ENCODE peak calls at places on chromosome 18, in eight cellular contexts. Q is BJ, R is astrocyte of the spinal cord, O is cardiac muscle cell, I is colonic mucosa, S is A549, M is OCI-LY7, B is PC-9. H is an unnamed sample.

GRCh38 chr18:61655630-61656029 is 237.2 kb downstream of the RNF152 start:
- DNase-seq in Q (no peak), R (no peak), O (no peak), I (no peak), S (no peak), M (no peak), B (no peak), H (no peak)

GRCh38 chr18:48956378-48956777 is 5.6 kb upstream of the SMAD7 start:
- DNase-seq in Q (peak), R (no peak), O (peak), I (no peak), S (no peak), M (no peak), B (peak), H (no peak)

GRCh38 chr18:55863876-55864275 is 275.9 kb upstream of the TCF4 start:
- DNase-seq in Q (peak), R (no peak), O (peak), I (no peak), S (no peak), M (no peak), B (no peak), H (no peak)

GRCh38 chr18:78448106-78448505 is 531.5 kb upstream of the SALL3 start:
- DNase-seq in Q (no peak), R (no peak), O (no peak), I (no peak), S (no peak), M (peak), B (no peak), H (no peak)

GRCh38 chr18:64566461-64566860 is 417.6 kb upstream of the LINC00305 start:
- DNase-seq in Q (no peak), R (no peak), O (no peak), I (no peak), S (no peak), M (no peak), B (no peak), H (no peak)

GRCh38 chr18:78875268-78875997 is 104.2 kb upstream of the SALL3 start:
- DNase-seq in Q (no peak), R (no peak), O (peak), I (peak), S (no peak), M (peak), B (no peak), H (no peak)

GRCh38 chr18:72762505-72763122 is 105.2 kb downstream of the NETO1 start:
- DNase-seq in Q (no peak), R (peak), O (peak), I (no peak), S (peak), M (peak), B (peak), H (peak)

GRCh38 chr18:79200546-79201268 is 131.5 kb downstream of the ATP9B start:
- DNase-seq in Q (no peak), R (no peak), O (peak), I (peak), S (no peak), M (peak), B (no peak), H (no peak)

GRCh38 chr18:23487738-23488625 is 15.3 kb upstream of the RMC1 start:
- DNase-seq in Q (no peak), R (peak), O (peak), I (peak), S (no peak), M (peak), B (no peak), H (peak)

GRCh38 chr18:34990571-34990970 is 50.6 kb upstream of the MAPRE2 start:
- DNase-seq in Q (no peak), R (peak), O (peak), I (no peak), S (no peak), M (no peak), B (no peak), H (no peak)

GRCh38 chr18:21270453-21270852 is 28.4 kb downstream of the GREB1L start:
- DNase-seq in Q (no peak), R (peak), O (peak), I (no peak), S (no peak), M (no peak), B (no peak), H (no peak)

GRCh38 chr18:58896268-58896667 is 31.6 kb downstream of the ZNF532 start:
- DNase-seq in Q (no peak), R (no peak), O (no peak), I (no peak), S (no peak), M (peak), B (no peak), H (peak)

GRCh38 chr18:63848159-63848558 is 39.3 kb upstream of the SERPINB2 start:
- DNase-seq in Q (no peak), R (peak), O (peak), I (no peak), S (peak), M (peak), B (peak), H (no peak)

GRCh38 chr18:39660141-39660540 is 2094.5 kb upstream of the CELF4 start:
- DNase-seq in Q (no peak), R (peak), O (peak), I (no peak), S (no peak), M (no peak), B (no peak), H (no peak)

GRCh38 chr18:48166971-48167370 is 236.5 kb upstream of the SMAD2 start:
- DNase-seq in Q (no peak), R (no peak), O (no peak), I (peak), S (no peak), M (no peak), B (no peak), H (no peak)

GRCh38 chr18:69980509-69980908 is 32.8 kb upstream of the CD226 start:
- DNase-seq in Q (no peak), R (no peak), O (no peak), I (no peak), S (no peak), M (no peak), B (no peak), H (no peak)

GRCh38 chr18:48894799-48895346 is 55.9 kb downstream of the SMAD7 start:
- DNase-seq in Q (no peak), R (no peak), O (peak), I (no peak), S (no peak), M (no peak), B (no peak), H (no peak)

GRCh38 chr18:78716581-78716980 is 263.0 kb upstream of the SALL3 start:
- DNase-seq in Q (no peak), R (no peak), O (no peak), I (no peak), S (no peak), M (no peak), B (no peak), H (no peak)

GRCh38 chr18:54382076-54382475 is 24.4 kb downstream of the C18orf54 start:
- DNase-seq in Q (no peak), R (no peak), O (no peak), I (no peak), S (no peak), M (no peak), B (no peak), H (no peak)

GRCh38 chr18:79575891-79576685 is 103.5 kb upstream of the CTDP1 start:
- DNase-seq in Q (peak), R (peak), O (peak), I (no peak), S (no peak), M (no peak), B (no peak), H (no peak)

GRCh38 chr18:40407913-40408312 is 1547.1 kb upstream of the PIK3C3 start:
- DNase-seq in Q (no peak), R (peak), O (peak), I (no peak), S (no peak), M (no peak), B (no peak), H (no peak)

GRCh38 chr18:47795448-47795843 is 135.0 kb downstream of the SMAD2 start:
- DNase-seq in Q (no peak), R (peak), O (peak), I (no peak), S (no peak), M (no peak), B (no peak), H (no peak)

GRCh38 chr18:24429188-24429587 is 2.7 kb downstream of the IMPACT start:
- DNase-seq in Q (no peak), R (no peak), O (no peak), I (no peak), S (no peak), M (no peak), B (no peak), H (no peak)

GRCh38 chr18:48792611-48793368 is 158.0 kb downstream of the SMAD7 start:
- DNase-seq in Q (no peak), R (no peak), O (no peak), I (no peak), S (no peak), M (no peak), B (no peak), H (no peak)

GRCh38 chr18:62585274-62586147 is 62.7 kb downstream of the ZCCHC2 start:
- DNase-seq in Q (no peak), R (no peak), O (no peak), I (no peak), S (no peak), M (no peak), B (peak), H (no peak)

GRCh38 chr18:48913723-48914122 is 37.0 kb downstream of the SMAD7 start:
- DNase-seq in Q (no peak), R (no peak), O (no peak), I (peak), S (no peak), M (no peak), B (no peak), H (no peak)

GRCh38 chr18:76619342-76620315 is 124.6 kb upstream of the ZNF516 start:
- DNase-seq in Q (no peak), R (peak), O (peak), I (peak), S (no peak), M (no peak), B (no peak), H (no peak)

GRCh38 chr18:45417392-45417791 is 197.9 kb upstream of the SLC14A2 start:
- DNase-seq in Q (no peak), R (no peak), O (no peak), I (no peak), S (no peak), M (no peak), B (no peak), H (no peak)

GRCh38 chr18:62545098-62545497 is 22.3 kb downstream of the ZCCHC2 start:
- DNase-seq in Q (no peak), R (no peak), O (no peak), I (no peak), S (no peak), M (no peak), B (no peak), H (no peak)

GRCh38 chr18:55485666-55486065 is 102.3 kb downstream of the TCF4 start:
- DNase-seq in Q (peak), R (peak), O (peak), I (no peak), S (no peak), M (no peak), B (no peak), H (no peak)

GRCh38 chr18:65737346-65737745 is 13.5 kb upstream of the CDH7 start:
- DNase-seq in Q (no peak), R (peak), O (no peak), I (no peak), S (no peak), M (no peak), B (no peak), H (no peak)

GRCh38 chr18:41977233-41977632 is 22.2 kb downstream of the PIK3C3 start:
- DNase-seq in Q (no peak), R (no peak), O (no peak), I (no peak), S (no peak), M (no peak), B (no peak), H (no peak)

GRCh38 chr18:69838620-69839411 is 108.9 kb downstream of the CD226 start:
- DNase-seq in Q (no peak), R (no peak), O (no peak), I (no peak), S (peak), M (peak), B (peak), H (peak)

GRCh38 chr18:39862341-39862740 is 2092.7 kb upstream of the PIK3C3 start:
- DNase-seq in Q (no peak), R (no peak), O (no peak), I (no peak), S (no peak), M (no peak), B (no peak), H (no peak)

GRCh38 chr18:9992300-9992987 is 78.6 kb downstream of the VAPA start:
- DNase-seq in Q (no peak), R (no peak), O (peak), I (peak), S (no peak), M (no peak), B (no peak), H (no peak)

GRCh38 chr18:58578321-58578720 is 50.6 kb downstream of the ALPK2 start:
- DNase-seq in Q (no peak), R (peak), O (peak), I (no peak), S (no peak), M (no peak), B (no peak), H (no peak)

GRCh38 chr18:58277457-58277739 is 233.4 kb downstream of the NEDD4L start:
- DNase-seq in Q (no peak), R (no peak), O (no peak), I (no peak), S (no peak), M (no peak), B (no peak), H (no peak)

GRCh38 chr18:60755134-60755533 is 382.6 kb upstream of the MC4R start:
- DNase-seq in Q (no peak), R (no peak), O (no peak), I (no peak), S (no peak), M (no peak), B (no peak), H (no peak)

GRCh38 chr18:62281684-62282083 is 43.4 kb upstream of the TNFRSF11A start:
- DNase-seq in Q (peak), R (peak), O (peak), I (no peak), S (no peak), M (no peak), B (peak), H (no peak)

GRCh38 chr18:50281295-50281971 is at the start of gene MBD1:
- DNase-seq in Q (peak), R (peak), O (peak), I (peak), S (peak), M (peak), B (peak), H (peak)

GRCh38 chr18:50277935-50278334 is 3.4 kb downstream of the MBD1 start:
- DNase-seq in Q (no peak), R (peak), O (peak), I (no peak), S (no peak), M (no peak), B (no peak), H (no peak)

GRCh38 chr18:50280707-50281294 is 522 bp downstream of the MBD1 start:
- DNase-seq in Q (no peak), R (no peak), O (no peak), I (no peak), S (no peak), M (no peak), B (no peak), H (no peak)

GRCh38 chr18:50281972-50282520 is 723 bp upstream of the MBD1 start:
- DNase-seq in Q (no peak), R (no peak), O (no peak), I (no peak), S (no peak), M (no peak), B (no peak), H (no peak)

GRCh38 chr18:50279752-50280151 is 1.6 kb downstream of the MBD1 start:
- DNase-seq in Q (no peak), R (no peak), O (no peak), I (no peak), S (no peak), M (no peak), B (no peak), H (no peak)
- H3K4me3 ChIP-seq in Q (peak), R (no peak), O (peak), I (no peak), S (no peak), M (peak), B (peak), H (peak)

DNA sequence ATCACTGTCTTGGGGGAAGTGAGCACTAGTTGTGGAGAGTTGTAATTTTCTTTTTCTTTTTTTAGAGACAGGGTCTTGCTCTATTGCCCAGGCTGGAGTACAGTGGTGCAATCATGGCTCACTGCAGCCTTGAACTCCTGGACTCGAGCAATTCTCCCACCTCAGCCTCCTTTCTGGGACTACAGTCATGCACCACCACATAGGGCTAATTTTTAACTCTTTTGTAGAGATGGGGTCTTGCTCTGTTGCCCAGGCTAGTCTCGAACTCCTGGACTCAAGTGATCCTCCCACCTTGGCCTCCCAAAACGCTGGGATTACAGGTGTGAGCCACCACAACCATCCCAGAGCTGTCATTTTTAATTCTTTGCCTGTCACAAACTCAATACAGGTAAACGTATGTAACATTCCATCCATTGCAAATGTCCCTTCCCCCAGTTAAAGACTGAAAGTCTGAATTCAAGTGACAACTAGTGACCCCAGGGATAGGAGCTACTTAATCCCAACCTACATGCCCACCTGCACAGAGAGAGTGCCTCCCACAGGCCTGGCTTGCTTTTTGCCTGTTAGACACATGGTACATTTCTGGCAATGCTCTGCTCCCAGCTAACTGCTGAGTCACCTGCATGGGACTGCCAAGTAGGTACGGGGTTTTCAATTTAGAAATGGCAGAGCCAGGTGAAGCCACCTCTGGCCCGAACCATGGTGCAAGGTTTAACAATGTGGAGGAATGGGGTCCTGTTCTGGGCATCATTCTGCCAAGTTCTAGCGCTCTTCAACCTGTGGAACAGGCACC is 60.6 kb downstream of the CYB5A start:
- DNase-seq in Q (no peak), R (no peak), O (no peak), I (no peak), S (no peak), M (no peak), B (peak), H (no peak)
- TF ChIP-seq CTCF in Q (no peak), R (no peak), O (no peak), I (no peak), S (no peak), M (no peak), B (no peak), H (no peak)

GRCh38 chr18:37930640-37931039 is 365.0 kb upstream of the CELF4 start:
- DNase-seq in Q (no peak), R (no peak), O (no peak), I (no peak), S (no peak), M (no peak), B (no peak), H (no peak)

GRCh38 chr18:37937287-37937686 is 371.7 kb upstream of the CELF4 start:
- DNase-seq in Q (no peak), R (no peak), O (no peak), I (no peak), S (no peak), M (no peak), B (no peak), H (no peak)

GRCh38 chr18:37935086-37935485 is 369.5 kb upstream of the CELF4 start:
- DNase-seq in Q (no peak), R (no peak), O (no peak), I (no peak), S (no peak), M (no peak), B (no peak), H (no peak)
- H3K4me3 ChIP-seq in Q (no peak), R (no peak), O (no peak), I (no peak), S (no peak), M (no peak), B (no peak), H (no peak)

DNA sequence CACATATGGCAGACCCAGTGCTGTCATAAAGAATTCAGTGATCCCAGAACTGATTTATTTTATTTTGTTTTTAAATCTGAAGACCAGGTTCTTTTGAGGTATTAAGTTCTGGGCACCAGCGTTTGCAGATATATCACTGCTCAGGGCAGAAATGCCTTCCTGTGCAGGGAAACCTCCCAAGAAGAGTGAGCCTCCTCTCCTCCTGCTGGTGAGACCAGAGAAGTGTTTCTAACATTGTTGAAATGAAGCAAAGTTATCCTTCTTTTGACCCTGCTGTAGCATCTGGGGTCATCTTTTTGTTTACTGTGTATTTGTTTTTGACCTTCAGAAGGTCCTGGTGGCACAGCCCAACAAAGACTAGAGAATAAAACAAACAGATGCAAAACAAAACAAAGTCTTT is 94.0 kb downstream of the AQP4 start:
- DNase-seq in Q (no peak), R (no peak), O (peak), I (no peak), S (no peak), M (no peak), B (no peak), H (no peak)
- TF ChIP-seq CTCF in Q (peak), R (peak), O (peak), I (no peak), S (peak), M (peak), B (peak), H (peak)

GRCh38 chr18:8619835-8620577 is 10.8 kb downstream of the RAB12 start:
- DNase-seq in Q (no peak), R (no peak), O (no peak), I (no peak), S (no peak), M (no peak), B (no peak), H (no peak)

GRCh38 chr18:8619041-8619440 is 9.8 kb downstream of the RAB12 start:
- DNase-seq in Q (no peak), R (no peak), O (no peak), I (no peak), S (no peak), M (no peak), B (no peak), H (no peak)

GRCh38 chr18:8623549-8624106 is 14.4 kb downstream of the RAB12 start:
- DNase-seq in Q (no peak), R (no peak), O (no peak), I (peak), S (no peak), M (no peak), B (no peak), H (no peak)

GRCh38 chr18:8617907-8618306 is 8.7 kb downstream of the RAB12 start:
- DNase-seq in Q (no peak), R (no peak), O (no peak), I (no peak), S (no peak), M (no peak), B (no peak), H (no peak)

DNA sequence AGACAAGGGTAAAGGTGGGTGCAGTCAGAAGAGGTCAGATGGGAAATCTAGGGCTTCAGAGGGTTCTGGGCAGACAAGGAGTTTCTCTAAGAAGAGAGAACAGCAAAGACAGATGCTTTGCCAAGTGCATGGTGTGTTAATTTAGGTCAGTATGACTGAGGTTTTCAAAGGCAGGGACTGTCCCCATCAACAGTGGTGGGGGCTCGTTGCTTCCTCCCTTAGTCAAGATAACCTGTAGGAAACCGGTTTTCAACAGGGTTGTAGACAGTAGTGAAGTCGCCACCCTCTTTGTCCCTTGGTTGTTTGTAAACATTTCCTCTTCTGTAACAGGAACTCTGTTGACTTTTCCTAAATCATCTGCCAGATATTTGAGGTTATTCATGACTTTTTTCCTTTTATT is 11.6 kb downstream of the RAB12 start:
- DNase-seq in Q (no peak), R (no peak), O (no peak), I (no peak), S (no peak), M (no peak), B (no peak), H (no peak)
- H3K4me3 ChIP-seq in Q (no peak), R (no peak), O (no peak), I (no peak), S (no peak), M (no peak), B (no peak), H (no peak)